ENCODE peak calls at places on chromosomes 4 and X, in six cellular contexts. M is cardiac fibroblast, J is left ventricle myocardium inferior, A is colonic mucosa, B is lower lobe of right lung, T is uterus. H is an unnamed sample.

GRCh38 chr4:112523764-112524505 is 8.0 kb upstream of the NEUROG2 start:
- DNase-seq in M (peak), A (peak), J (peak), T (no peak), B (peak), H (no peak)

GRCh38 chr4:67054901-67055300 is 490.4 kb downstream of the CENPC start:
- DNase-seq in J (no peak), A (no peak), B (no peak), M (no peak), T (no peak), H (no peak)

GRCh38 chrX:154459843-154460242 is 1.8 kb downstream of the PLXNA3 start:
- DNase-seq in A (no peak), J (no peak), T (no peak), M (no peak), B (no peak), H (no peak)

GRCh38 chr4:73257995-73258667 is 467 bp downstream of the ANKRD17 start:
- DNase-seq in A (peak), J (no peak), T (peak), M (peak), B (no peak), H (peak)

GRCh38 chrX:107684956-107685385 is 56.7 kb downstream of the PRPS1 start:
- DNase-seq in T (peak), A (peak), M (peak), B (peak), J (peak), H (peak)

GRCh38 chrX:69320116-69320515 is 154.9 kb upstream of the PJA1 start:
- DNase-seq in B (no peak), T (no peak), J (no peak), A (peak), M (no peak), H (no peak)

GRCh38 chrX:3545901-3546300 is 167.5 kb downstream of the PRKX start:
- DNase-seq in M (no peak), A (no peak), J (no peak), B (no peak), T (no peak), H (no peak)

GRCh38 chrX:17635231-17635630 is 102.1 kb upstream of the SCML1 start:
- DNase-seq in B (no peak), J (no peak), A (peak), T (no peak), M (peak), H (no peak)

GRCh38 chr4:67892905-67893304 is 9.1 kb upstream of the TMPRSS11D start:
- DNase-seq in A (no peak), B (no peak), J (no peak), T (no peak), M (no peak), H (no peak)

GRCh38 chr4:173735055-173735454 is 205.0 kb upstream of the HAND2 start:
- DNase-seq in M (peak), B (no peak), J (no peak), T (no peak), A (no peak), H (peak)

GRCh38 chrX:134520860-134521390 is 61.0 kb downstream of the HPRT1 start:
- DNase-seq in B (no peak), J (no peak), T (no peak), M (peak), A (peak), H (peak)

GRCh38 chr4:26406346-26406975 is 83.8 kb downstream of the CCKAR start:
- DNase-seq in J (no peak), A (no peak), M (no peak), B (no peak), T (no peak), H (peak)

GRCh38 chr4:8285143-8285975 is 15.8 kb downstream of the HTRA3 start:
- DNase-seq in T (no peak), M (no peak), B (no peak), A (no peak), J (peak), H (no peak)

GRCh38 chrX:8730812-8731578 is 942 bp downstream of the ANOS1 start:
- DNase-seq in A (no peak), T (no peak), M (no peak), J (no peak), B (no peak), H (no peak)

GRCh38 chr4:15002659-15003440 is 569 bp downstream of the CPEB2 start:
- DNase-seq in A (peak), M (peak), J (peak), B (peak), T (peak), H (peak)

GRCh38 chrX:23792861-23793553 is 10.0 kb downstream of the SAT1 start:
- DNase-seq in B (no peak), M (peak), J (no peak), T (no peak), A (no peak), H (peak)

GRCh38 chr4:104967034-104967401 is 179.7 kb upstream of the TET2 start:
- DNase-seq in T (no peak), M (no peak), J (no peak), B (no peak), A (peak), H (no peak)

GRCh38 chr4:161133877-161134276 is 1029.9 kb downstream of the FSTL5 start:
- DNase-seq in T (no peak), B (no peak), M (no peak), J (no peak), A (no peak), H (no peak)
- H3K4me3 ChIP-seq in T (no peak), B (no peak), M (no peak), J (no peak), A (no peak), H (no peak)

GRCh38 chr4:25032126-25032525 is 1.4 kb upstream of the LGI2 start:
- DNase-seq in T (no peak), M (peak), A (no peak), J (no peak), B (no peak), H (peak)
- TF ChIP-seq CTCF in T (no peak), M (no peak), A (no peak), J (no peak), B (no peak), H (peak)

GRCh38 chr4:40192286-40193017 is 4.4 kb upstream of the RHOH start:
- DNase-seq in B (no peak), M (no peak), J (no peak), A (peak), T (no peak), H (peak)
- H3K4me3 ChIP-seq in B (no peak), M (no peak), J (no peak), A (no peak), T (no peak), H (no peak)

GRCh38 chr4:142567620-142568451 is 278.3 kb downstream of the INPP4B start:
- DNase-seq in J (no peak), B (no peak), A (peak), T (no peak), M (peak), H (peak)

GRCh38 chr4:142566243-142566642 is 279.9 kb downstream of the INPP4B start:
- DNase-seq in T (no peak), J (no peak), B (no peak), M (no peak), A (no peak), H (no peak)

GRCh38 chr4:142566780-142567179 is 279.3 kb downstream of the INPP4B start:
- DNase-seq in M (no peak), J (no peak), B (no peak), T (no peak), A (no peak), H (no peak)

GRCh38 chr4:142565771-142566170 is 280.3 kb downstream of the INPP4B start:
- DNase-seq in B (no peak), M (no peak), T (no peak), J (no peak), A (no peak), H (no peak)

GRCh38 chr4:142567199-142567598 is 278.9 kb downstream of the INPP4B start:
- DNase-seq in J (no peak), T (no peak), B (no peak), A (no peak), M (no peak), H (no peak)
- TF ChIP-seq CTCF in J (no peak), T (no peak), B (no peak), A (no peak), M (no peak), H (peak)

GRCh38 chrX:49165901-49166881 is 3.6 kb downstream of the MAGIX start:
- DNase-seq in A (peak), T (peak), M (peak), J (peak), B (peak), H (peak)
- H3K4me3 ChIP-seq in A (peak), T (peak), M (peak), J (peak), B (peak), H (no peak)